ENCODE peak calls at places on chromosomes 1 and 21, in five cellular contexts. One of them, this sample, is unnamed.
A peak's percentile ranks its signal among the peaks of the same experiment; 100 is the strongest.

GRCh38 chr1:151145158-151146071 is 1.0 kb downstream of the SEMA6C start:
- DNase-seq in K562: no peak
- DNase-seq in HepG2: no peak
- DNase-seq in H1: peak; percentile 77
- DNase-seq in SK-N-SH: peak; percentile 64
- DNase-seq in this sample: no peak

GRCh38 chr21:43306911-43307676 is 119.8 kb downstream of the SIK1 start:
- DNase-seq in K562: peak; percentile 46
- DNase-seq in HepG2: peak; percentile 61
- DNase-seq in H1: no peak
- DNase-seq in SK-N-SH: peak; percentile 56
- DNase-seq in this sample: no peak

GRCh38 chr1:22976461-22977243 is 4.0 kb upstream of the LACTBL1 start:
- DNase-seq in K562: peak; percentile 85
- DNase-seq in H1: peak; percentile 79
- DNase-seq in HepG2: peak; percentile 74
- DNase-seq in SK-N-SH: peak; percentile 82
- DNase-seq in this sample: peak; percentile 78

GRCh38 chr1:97364086-97364485 is 556.7 kb downstream of the DPYD start:
- DNase-seq in H1: no peak
- DNase-seq in HepG2: no peak
- DNase-seq in K562: no peak
- DNase-seq in SK-N-SH: no peak
- DNase-seq in this sample: no peak

GRCh38 chr1:159015440-159015909 is 5.8 kb downstream of the IFI16 start:
- DNase-seq in H1: no peak
- DNase-seq in HepG2: no peak
- DNase-seq in SK-N-SH: no peak
- DNase-seq in K562: no peak
- DNase-seq in this sample: no peak

GRCh38 chr1:61636814-61637213 is 88.1 kb downstream of the TM2D1 start:
- DNase-seq in SK-N-SH: no peak
- DNase-seq in K562: no peak
- DNase-seq in HepG2: no peak
- DNase-seq in H1: no peak
- DNase-seq in this sample: no peak

GRCh38 chr1:196143602-196144342 is 464.5 kb downstream of the KCNT2 start:
- DNase-seq in HepG2: no peak
- DNase-seq in SK-N-SH: no peak
- DNase-seq in H1: no peak
- DNase-seq in K562: no peak
- DNase-seq in this sample: peak; percentile 24

GRCh38 chr1:89604414-89604735 is 28.5 kb upstream of the LRRC8C start:
- DNase-seq in HepG2: no peak
- DNase-seq in H1: no peak
- DNase-seq in SK-N-SH: no peak
- DNase-seq in K562: no peak
- DNase-seq in this sample: no peak

GRCh38 chr1:167890400-167890799 is 23.5 kb downstream of the ADCY10 start:
- DNase-seq in SK-N-SH: no peak
- DNase-seq in H1: no peak
- DNase-seq in K562: no peak
- DNase-seq in HepG2: no peak
- DNase-seq in this sample: no peak

GRCh38 chr1:68725353-68725752 is 228.5 kb upstream of the DEPDC1 start:
- DNase-seq in SK-N-SH: peak; percentile 73
- DNase-seq in K562: no peak
- DNase-seq in HepG2: no peak
- DNase-seq in H1: no peak
- DNase-seq in this sample: no peak

GRCh38 chr1:50949286-50949982 is 10.6 kb downstream of the FAF1 start:
- DNase-seq in SK-N-SH: no peak
- DNase-seq in H1: no peak
- DNase-seq in HepG2: no peak
- DNase-seq in K562: no peak
- DNase-seq in this sample: no peak

GRCh38 chr1:171984262-171984661 is 143.0 kb downstream of the DNM3 start:
- DNase-seq in SK-N-SH: no peak
- DNase-seq in K562: no peak
- DNase-seq in H1: no peak
- DNase-seq in HepG2: no peak
- DNase-seq in this sample: no peak

GRCh38 chr1:1074631-1075147 is 583 bp upstream of the RNF223 start:
- DNase-seq in K562: no peak
- DNase-seq in SK-N-SH: peak; percentile 73
- DNase-seq in HepG2: no peak
- DNase-seq in H1: no peak
- DNase-seq in this sample: no peak

GRCh38 chr21:41673596-41674335 is 93.1 kb downstream of the RIPK4 start:
- DNase-seq in HepG2: no peak
- DNase-seq in SK-N-SH: no peak
- DNase-seq in H1: no peak
- DNase-seq in K562: no peak
- DNase-seq in this sample: no peak

GRCh38 chr1:39084191-39084590 is 58.0 kb downstream of the NDUFS5 start:
- DNase-seq in HepG2: no peak
- DNase-seq in H1: no peak
- DNase-seq in K562: peak; percentile 9
- DNase-seq in SK-N-SH: no peak
- DNase-seq in this sample: no peak

GRCh38 chr1:91940496-91940895 is 8.7 kb upstream of the BRDT start:
- DNase-seq in SK-N-SH: no peak
- DNase-seq in H1: no peak
- DNase-seq in HepG2: no peak
- DNase-seq in K562: no peak
- DNase-seq in this sample: no peak

GRCh38 chr1:160681067-160681890 is 30.3 kb downstream of the CD48 start:
- DNase-seq in K562: peak; percentile 82
- DNase-seq in H1: peak; percentile 92
- DNase-seq in SK-N-SH: peak; percentile 19
- DNase-seq in HepG2: peak; percentile 62
- DNase-seq in this sample: peak; percentile 78

GRCh38 chr1:24540906-24541710 is 14.8 kb upstream of the NCMAP start:
- DNase-seq in HepG2: peak; percentile 91
- DNase-seq in SK-N-SH: no peak
- DNase-seq in K562: no peak
- DNase-seq in H1: no peak
- DNase-seq in this sample: no peak

GRCh38 chr1:7149080-7149838 is 364.0 kb downstream of the CAMTA1 start:
- DNase-seq in H1: peak; percentile 62
- DNase-seq in HepG2: no peak
- DNase-seq in K562: no peak
- DNase-seq in SK-N-SH: no peak
- DNase-seq in this sample: no peak

GRCh38 chr1:182367928-182368327 is 23.7 kb downstream of the GLUL start:
- DNase-seq in HepG2: no peak
- DNase-seq in H1: no peak
- DNase-seq in SK-N-SH: no peak
- DNase-seq in K562: no peak
- DNase-seq in this sample: no peak

GRCh38 chr1:217418241-217418840 is 212.5 kb downstream of the GPATCH2 start:
- DNase-seq in K562: no peak
- DNase-seq in SK-N-SH: no peak
- DNase-seq in HepG2: no peak
- DNase-seq in H1: no peak
- DNase-seq in this sample: no peak

GRCh38 chr1:179217943-179218507 is 11.5 kb downstream of the ABL2 start:
- DNase-seq in SK-N-SH: no peak
- DNase-seq in H1: no peak
- DNase-seq in HepG2: no peak
- DNase-seq in K562: no peak
- DNase-seq in this sample: no peak

GRCh38 chr1:226034482-226034881 is 28.0 kb upstream of the H3-3A start:
- DNase-seq in SK-N-SH: no peak
- DNase-seq in HepG2: peak; percentile 32
- DNase-seq in H1: no peak
- DNase-seq in K562: no peak
- DNase-seq in this sample: no peak

GRCh38 chr1:223712856-223713494 is 636 bp downstream of the CAPN2 start:
- DNase-seq in H1: peak; percentile 67
- DNase-seq in SK-N-SH: no peak
- DNase-seq in K562: peak; percentile 82
- DNase-seq in HepG2: no peak
- DNase-seq in this sample: no peak

GRCh38 chr1:53325326-53326087 is 2.4 kb downstream of the LRP8 start:
- DNase-seq in H1: no peak
- DNase-seq in K562: no peak
- DNase-seq in HepG2: no peak
- DNase-seq in SK-N-SH: no peak
- DNase-seq in this sample: no peak

GRCh38 chr1:44881011-44881632 is 38.1 kb upstream of the PTCH2 start:
- DNase-seq in HepG2: no peak
- DNase-seq in K562: no peak
- DNase-seq in H1: no peak
- DNase-seq in SK-N-SH: peak; percentile 23
- DNase-seq in this sample: no peak

GRCh38 chr1:237062976-237063375 is 21.0 kb downstream of the RYR2 start:
- DNase-seq in SK-N-SH: no peak
- DNase-seq in H1: no peak
- DNase-seq in K562: no peak
- DNase-seq in HepG2: no peak
- DNase-seq in this sample: no peak

GRCh38 chr1:175146535-175147213 is 45.9 kb downstream of the KIAA0040 start:
- DNase-seq in K562: peak; percentile 87
- DNase-seq in SK-N-SH: peak; percentile 85
- DNase-seq in H1: peak; percentile 95
- DNase-seq in HepG2: peak; percentile 31
- DNase-seq in this sample: peak; percentile 63

GRCh38 chr1:6409053-6409452 is 10.7 kb downstream of the HES2 start:
- DNase-seq in K562: no peak
- DNase-seq in SK-N-SH: no peak
- DNase-seq in HepG2: no peak
- DNase-seq in H1: no peak
- DNase-seq in this sample: no peak

GRCh38 chr1:41752514-41753170 is 166.1 kb downstream of the HIVEP3 start:
- DNase-seq in SK-N-SH: no peak
- DNase-seq in H1: no peak
- DNase-seq in K562: no peak
- DNase-seq in HepG2: no peak
- DNase-seq in this sample: no peak

GRCh38 chr21:33374080-33374873 is 28.9 kb upstream of the IFNGR2 start:
- DNase-seq in SK-N-SH: peak; percentile 45
- DNase-seq in H1: no peak
- DNase-seq in K562: no peak
- DNase-seq in HepG2: peak; percentile 39
- DNase-seq in this sample: peak; percentile 53

GRCh38 chr1:61953076-61953789 is 211.0 kb downstream of the PATJ start:
- DNase-seq in H1: no peak
- DNase-seq in HepG2: no peak
- DNase-seq in K562: no peak
- DNase-seq in SK-N-SH: no peak
- DNase-seq in this sample: no peak

GRCh38 chr1:61504840-61505239 is 220.1 kb downstream of the TM2D1 start:
- DNase-seq in HepG2: no peak
- DNase-seq in K562: no peak
- DNase-seq in H1: no peak
- DNase-seq in SK-N-SH: no peak
- DNase-seq in this sample: no peak

GRCh38 chr1:198970919-198971318 is 332.1 kb downstream of the PTPRC start:
- DNase-seq in SK-N-SH: no peak
- DNase-seq in K562: no peak
- DNase-seq in HepG2: peak; percentile 6
- DNase-seq in H1: no peak
- DNase-seq in this sample: no peak
- TF ChIP-seq YY1 in SK-N-SH: no peak
- TF ChIP-seq YY1 in K562: no peak
- TF ChIP-seq YY1 in HepG2: no peak
- TF ChIP-seq YY1 in H1: no peak
- TF ChIP-seq YY1 in this sample: no peak

GRCh38 chr1:11059990-11060948 is at the start of gene SRM:
- DNase-seq in SK-N-SH: peak; percentile 99
- DNase-seq in H1: peak; percentile 90
- DNase-seq in K562: peak; percentile 96
- DNase-seq in HepG2: peak; percentile 76
- DNase-seq in this sample: peak; percentile 66

GRCh38 chr1:11058026-11058425 is 1.8 kb downstream of the SRM start:
- DNase-seq in H1: no peak
- DNase-seq in K562: no peak
- DNase-seq in HepG2: no peak
- DNase-seq in SK-N-SH: no peak
- DNase-seq in this sample: no peak

GRCh38 chr1:11057477-11057876 is 2.3 kb downstream of the SRM start:
- DNase-seq in HepG2: no peak
- DNase-seq in H1: no peak
- DNase-seq in K562: no peak
- DNase-seq in SK-N-SH: no peak
- DNase-seq in this sample: no peak

GRCh38 chr1:11059166-11059989 is 440 bp downstream of the SRM start:
- DNase-seq in SK-N-SH: peak; percentile 78
- DNase-seq in HepG2: no peak
- DNase-seq in H1: peak; percentile 68
- DNase-seq in K562: peak; percentile 85
- DNase-seq in this sample: no peak

GRCh38 chr1:11058595-11059165 is 1.1 kb downstream of the SRM start:
- DNase-seq in H1: no peak
- DNase-seq in HepG2: no peak
- DNase-seq in SK-N-SH: peak; percentile 48
- DNase-seq in K562: no peak
- DNase-seq in this sample: no peak
- TF ChIP-seq SIN3A in H1: no peak
- TF ChIP-seq SIN3A in HepG2: no peak
- TF ChIP-seq SIN3A in SK-N-SH: no peak
- TF ChIP-seq SIN3A in K562: no peak
- TF ChIP-seq SIN3A in this sample: no peak

GRCh38 chr1:235898126-235898525 is 31.4 kb upstream of the LYST start:
- DNase-seq in K562: no peak
- DNase-seq in SK-N-SH: no peak
- DNase-seq in HepG2: no peak
- DNase-seq in H1: no peak
- DNase-seq in this sample: no peak
- TF ChIP-seq MAX in K562: no peak
- TF ChIP-seq MAX in SK-N-SH: no peak
- TF ChIP-seq MAX in HepG2: no peak
- TF ChIP-seq MAX in H1: no peak
- TF ChIP-seq MAX in this sample: no peak

DNA sequence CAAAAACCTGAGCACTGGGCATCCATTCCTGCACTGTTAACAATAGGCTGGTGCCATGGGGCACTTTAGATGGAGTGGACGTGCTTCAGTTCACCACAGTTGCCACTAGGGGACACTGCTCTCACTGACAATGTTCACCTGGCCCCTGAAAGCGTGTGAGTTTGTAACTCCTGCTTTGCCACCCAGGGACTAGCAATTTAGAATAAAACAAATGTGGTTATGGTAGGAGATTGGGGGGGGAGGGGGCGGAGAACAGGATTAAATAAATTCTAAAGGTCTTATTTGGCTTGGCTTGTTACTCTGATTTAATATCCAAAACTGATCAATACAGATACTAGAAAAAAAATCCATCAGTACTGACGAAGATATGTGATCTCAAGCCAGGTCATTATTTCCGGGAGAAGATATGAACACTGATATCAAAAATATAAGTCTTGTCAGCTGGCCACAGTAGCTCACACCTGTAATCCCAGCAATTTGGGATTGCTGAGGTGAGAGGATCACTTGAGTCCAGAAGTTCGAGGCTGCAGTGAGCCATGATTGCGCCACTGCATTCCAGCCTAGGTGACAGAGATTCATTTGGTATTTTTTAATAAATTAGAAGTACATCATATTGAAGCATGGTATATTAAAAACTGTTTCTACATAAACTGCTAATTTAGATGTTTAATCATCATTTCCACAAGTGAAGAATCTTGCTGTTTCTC is 23.2 kb downstream of the INTS7 start:
- DNase-seq in SK-N-SH: peak; percentile 85
- DNase-seq in HepG2: peak; percentile 63
- DNase-seq in K562: peak; percentile 78
- DNase-seq in H1: peak; percentile 66
- DNase-seq in this sample: peak; percentile 37
- TF ChIP-seq YY1 in SK-N-SH: no peak
- TF ChIP-seq YY1 in HepG2: no peak
- TF ChIP-seq YY1 in K562: peak; percentile 41
- TF ChIP-seq YY1 in H1: peak; percentile 44
- TF ChIP-seq YY1 in this sample: peak; percentile 26

This sample was measured in HCT116.